ENCODE peak calls at places on chromosomes 11 and 22, in seven cellular contexts. D is OCI-LY7, Q is tibial nerve, U is upper lobe of right lung, L is aorta, X is tibial artery, A is mesendoderm. R is an unnamed sample.
A peak's percentile ranks its signal among the peaks of the same experiment; 100 is the strongest.

GRCh38 chr11:131977231-131977630 is 606.8 kb downstream of the NTM start:
- DNase-seq in Q (no peak), L (no peak), D (no peak), A (peak; percentile 85), X (no peak), U (no peak), R (no peak)

GRCh38 chr11:103202048-103202651 is 92.9 kb downstream of the DYNC2H1 start:
- DNase-seq in L (no peak), Q (no peak), X (no peak), A (peak; percentile 33), U (no peak), D (peak; percentile 23), R (no peak)

GRCh38 chr22:41780714-41781507 is 19.6 kb upstream of the CCDC134 start:
- DNase-seq in Q (no peak), U (peak; percentile 77), A (peak; percentile 28), L (peak; percentile 81), X (peak; percentile 69), D (peak; percentile 78), R (peak; percentile 91)

GRCh38 chr22:50250555-50251471 is at the start of gene HDAC10:
- DNase-seq in Q (no peak), U (peak; percentile 94), L (peak; percentile 90), X (peak; percentile 85), A (peak; percentile 90), D (peak; percentile 91), R (peak; percentile 92)

GRCh38 chr11:1756024-1756561 is 5.7 kb upstream of the IFITM10 start:
- DNase-seq in U (peak; percentile 67), Q (no peak), X (no peak), A (no peak), L (no peak), D (no peak), R (no peak)

GRCh38 chr11:96827164-96827563 is 437.4 kb downstream of the JRKL start:
- DNase-seq in X (no peak), Q (no peak), D (no peak), L (no peak), A (peak; percentile 61), U (no peak), R (no peak)

GRCh38 chr11:18731949-18732821 is 6.2 kb upstream of the IGSF22 start:
- DNase-seq in X (no peak), D (peak; percentile 67), L (peak; percentile 67), U (no peak), Q (peak; percentile 51), A (peak; percentile 54), R (no peak)

GRCh38 chr11:613369-613968 is 2.3 kb downstream of the IRF7 start:
- DNase-seq in X (peak; percentile 83), Q (peak; percentile 73), D (peak; percentile 64), L (peak; percentile 79), U (peak; percentile 88), A (peak; percentile 85), R (peak; percentile 91)

GRCh38 chr22:42076764-42077485 is 2.6 kb upstream of the SMDT1 start:
- DNase-seq in A (no peak), D (no peak), X (no peak), U (no peak), Q (no peak), L (no peak), R (no peak)

GRCh38 chr11:101127348-101127698 is 2.3 kb downstream of the PGR start:
- DNase-seq in Q (peak; percentile 14), A (peak; percentile 49), U (peak; percentile 67), L (peak; percentile 56), X (peak; percentile 67), D (no peak), R (peak; percentile 78)

GRCh38 chr11:38014405-38014804 is 1416.4 kb upstream of the RAG2 start:
- DNase-seq in D (no peak), X (no peak), L (no peak), Q (no peak), A (no peak), U (no peak), R (no peak)

GRCh38 chr22:47213571-47214230 is 451.3 kb downstream of the TBC1D22A start:
- DNase-seq in D (peak; percentile 46), A (peak; percentile 32), X (peak; percentile 62), Q (no peak), L (no peak), U (no peak), R (no peak)

GRCh38 chr11:8693555-8693954 is 11.0 kb downstream of the RPL27A start:
- DNase-seq in A (no peak), D (no peak), X (no peak), U (no peak), Q (no peak), L (no peak), R (peak; percentile 48)

GRCh38 chr22:42171946-42172345 is 41.3 kb upstream of the CYP2D6 start:
- DNase-seq in X (no peak), A (no peak), D (no peak), L (no peak), U (no peak), Q (no peak), R (no peak)

GRCh38 chr22:35601013-35601580 is 16.0 kb downstream of the MB start:
- DNase-seq in Q (no peak), L (no peak), D (no peak), U (no peak), X (no peak), A (no peak), R (no peak)

GRCh38 chr22:35600466-35600865 is 16.7 kb downstream of the MB start:
- DNase-seq in A (no peak), Q (no peak), L (peak; percentile 72), D (no peak), X (no peak), U (no peak), R (no peak)

GRCh38 chr22:35599364-35599763 is 17.8 kb downstream of the MB start:
- DNase-seq in U (no peak), X (no peak), D (no peak), Q (no peak), A (no peak), L (peak; percentile 26), R (no peak)

GRCh38 chr22:35604671-35605457 is 12.3 kb downstream of the MB start:
- DNase-seq in U (no peak), X (no peak), Q (no peak), A (peak; percentile 81), D (no peak), L (peak; percentile 23), R (peak; percentile 15)

DNA sequence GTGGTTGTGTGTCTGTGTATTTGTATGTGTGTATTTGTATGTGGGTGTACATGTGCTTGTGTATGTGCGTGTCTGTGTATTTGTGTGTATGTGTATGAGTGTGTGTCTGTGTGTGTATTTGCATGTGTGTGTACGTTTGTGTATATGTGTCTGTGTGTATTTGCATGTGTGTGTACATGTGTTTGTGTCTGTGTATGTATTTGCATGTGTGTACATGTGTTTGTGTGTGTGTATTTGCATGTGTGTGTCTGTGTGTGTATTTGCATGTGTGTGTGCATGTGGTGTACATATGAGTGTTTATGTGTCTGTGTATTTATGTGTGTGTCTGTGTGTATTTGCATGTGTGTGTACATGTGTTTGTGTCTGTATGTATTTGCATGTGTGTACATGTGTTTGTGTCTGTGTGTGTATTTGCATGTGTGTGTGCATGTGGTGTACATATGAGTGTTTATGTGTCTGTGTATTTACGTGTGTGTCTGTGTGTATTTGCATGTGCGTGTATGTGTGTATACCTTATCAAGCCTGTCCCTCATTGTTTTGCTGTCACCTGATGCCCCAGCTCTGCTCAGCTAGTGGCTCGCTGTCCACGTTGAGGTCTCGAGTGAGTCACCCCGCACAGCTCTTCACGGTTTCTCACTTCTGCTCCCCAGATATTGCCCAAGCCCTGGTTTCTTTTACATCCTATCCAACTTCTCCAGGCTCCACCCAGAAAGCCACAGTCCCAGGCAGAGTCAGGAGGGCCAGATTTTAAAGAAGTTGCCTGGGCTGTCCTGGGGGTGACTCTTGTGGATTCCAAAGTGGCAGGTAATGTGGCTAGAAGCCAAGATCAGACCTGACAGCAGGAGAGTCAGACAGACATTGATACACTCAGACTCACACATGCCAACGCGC is 15.1 kb downstream of the MB start:
- DNase-seq in A (no peak), Q (no peak), L (peak; percentile 75), U (peak; percentile 73), D (no peak), X (no peak), R (peak; percentile 27)
- H3K4me1 ChIP-seq in A (no peaks in the 10 kb centered on the region), Q (no peaks in the 10 kb centered on the region), L (no peaks in the 10 kb centered on the region), U (no peaks in the 10 kb centered on the region), D (no peaks in the 10 kb centered on the region), X (peaks cover 14% of the 10 kb centered on the region), R (no peaks in the 10 kb centered on the region)

GRCh38 chr11:67120456-67120855 is 1.4 kb downstream of the KDM2A start:
- DNase-seq in U (no peak), Q (no peak), D (no peak), L (no peak), A (no peak), X (no peak), R (no peak)
- H3K27ac ChIP-seq in U (peak overlapping the region; percentile 70), Q (peak overlapping the region; percentile 96), D (peak overlapping the region; percentile 91), L (no peak overlapping the region), A (no peak overlapping the region), X (peak overlapping the region; percentile 99), R (peak overlapping the region; percentile 67)

GRCh38 chr22:40412441-40412840 is 42.0 kb downstream of the SGSM3 start:
- DNase-seq in A (no peak), X (no peak), L (no peak), D (peak; percentile 90), U (no peak), Q (no peak), R (no peak)
- H3K4me3 ChIP-seq in A (no peak overlapping the region), X (no peak overlapping the region), L (no peak overlapping the region), D (peak overlapping the region; percentile 14), U (no peak overlapping the region), Q (no peak overlapping the region), R (no peak overlapping the region)

GRCh38 chr11:45155058-45155551 is 8.7 kb downstream of the PRDM11 start:
- DNase-seq in U (no peak), L (peak; percentile 80), Q (no peak), A (no peak), D (no peak), X (peak; percentile 84), R (no peak)
- H3K4me1 ChIP-seq in U (peaks cover 12% of the 10 kb centered on the region), L (peaks cover 4% of the 10 kb centered on the region), Q (peaks cover 35% of the 10 kb centered on the region), A (no peaks in the 10 kb centered on the region), D (no peaks in the 10 kb centered on the region), X (peaks cover 62% of the 10 kb centered on the region), R (peaks cover 27% of the 10 kb centered on the region)

R was measured in kidney.